ENCODE peak calls at places on chromosomes 12 and 14, in nine cellular contexts. One of them, this sample, is unnamed.

GRCh38 chr12:109770861-109771670 is 57.4 kb downstream of the FAM222A start:
- DNase-seq in ascending aorta: peak; percentile 46
- DNase-seq in left ventricle myocardium inferior: no peak
- DNase-seq in tibial artery: no peak
- DNase-seq in prostate gland: no peak
- DNase-seq in MM.1S: no peak
- DNase-seq in CD8-positive, alpha-beta T cell: no peak
- DNase-seq in Peyer's patch: peak; percentile 32
- DNase-seq in upper lobe of right lung: peak; percentile 47
- DNase-seq in this sample: no peak

GRCh38 chr14:100031506-100032281 is 33.5 kb upstream of the EVL start:
- DNase-seq in ascending aorta: peak; percentile 85
- DNase-seq in left ventricle myocardium inferior: no peak
- DNase-seq in tibial artery: peak; percentile 70
- DNase-seq in prostate gland: peak; percentile 60
- DNase-seq in MM.1S: no peak
- DNase-seq in CD8-positive, alpha-beta T cell: no peak
- DNase-seq in Peyer's patch: no peak
- DNase-seq in upper lobe of right lung: no peak
- DNase-seq in this sample: no peak

GRCh38 chr12:57755194-57755453 is 221 bp downstream of the MARCHF9 start:
- DNase-seq in ascending aorta: no peak
- DNase-seq in left ventricle myocardium inferior: no peak
- DNase-seq in tibial artery: no peak
- DNase-seq in prostate gland: no peak
- DNase-seq in MM.1S: no peak
- DNase-seq in CD8-positive, alpha-beta T cell: no peak
- DNase-seq in Peyer's patch: no peak
- DNase-seq in upper lobe of right lung: no peak
- DNase-seq in this sample: no peak

GRCh38 chr12:102755271-102755670 is 161.8 kb downstream of the PAH start:
- DNase-seq in ascending aorta: no peak
- DNase-seq in left ventricle myocardium inferior: no peak
- DNase-seq in tibial artery: no peak
- DNase-seq in prostate gland: no peak
- DNase-seq in MM.1S: no peak
- DNase-seq in CD8-positive, alpha-beta T cell: no peak
- DNase-seq in Peyer's patch: no peak
- DNase-seq in upper lobe of right lung: no peak
- DNase-seq in this sample: no peak

GRCh38 chr14:26605602-26606001 is 7.8 kb upstream of the NOVA1 start:
- DNase-seq in ascending aorta: no peak
- DNase-seq in left ventricle myocardium inferior: no peak
- DNase-seq in tibial artery: no peak
- DNase-seq in prostate gland: no peak
- DNase-seq in MM.1S: no peak
- DNase-seq in CD8-positive, alpha-beta T cell: no peak
- DNase-seq in Peyer's patch: no peak
- DNase-seq in upper lobe of right lung: no peak
- DNase-seq in this sample: no peak

GRCh38 chr14:71720978-71721624 is 211.1 kb upstream of the RGS6 start:
- DNase-seq in ascending aorta: no peak
- DNase-seq in left ventricle myocardium inferior: no peak
- DNase-seq in tibial artery: no peak
- DNase-seq in prostate gland: no peak
- DNase-seq in MM.1S: no peak
- DNase-seq in CD8-positive, alpha-beta T cell: no peak
- DNase-seq in Peyer's patch: no peak
- DNase-seq in upper lobe of right lung: no peak
- DNase-seq in this sample: no peak

GRCh38 chr12:101832030-101832429 is 1.3 kb upstream of the GNPTAB start:
- DNase-seq in ascending aorta: no peak
- DNase-seq in left ventricle myocardium inferior: no peak
- DNase-seq in tibial artery: no peak
- DNase-seq in prostate gland: no peak
- DNase-seq in MM.1S: no peak
- DNase-seq in CD8-positive, alpha-beta T cell: no peak
- DNase-seq in Peyer's patch: no peak
- DNase-seq in upper lobe of right lung: no peak
- DNase-seq in this sample: no peak

GRCh38 chr12:50185975-50186663 is 18.9 kb upstream of the CERS5 start:
- DNase-seq in ascending aorta: peak; percentile 67
- DNase-seq in left ventricle myocardium inferior: no peak
- DNase-seq in tibial artery: no peak
- DNase-seq in prostate gland: peak; percentile 45
- DNase-seq in MM.1S: no peak
- DNase-seq in CD8-positive, alpha-beta T cell: no peak
- DNase-seq in Peyer's patch: no peak
- DNase-seq in upper lobe of right lung: no peak
- DNase-seq in this sample: no peak

GRCh38 chr14:58467575-58467974 is 40.1 kb downstream of the KIAA0586 start:
- DNase-seq in ascending aorta: no peak
- DNase-seq in left ventricle myocardium inferior: no peak
- DNase-seq in tibial artery: no peak
- DNase-seq in prostate gland: no peak
- DNase-seq in MM.1S: no peak
- DNase-seq in CD8-positive, alpha-beta T cell: no peak
- DNase-seq in Peyer's patch: no peak
- DNase-seq in upper lobe of right lung: no peak
- DNase-seq in this sample: no peak

GRCh38 chr14:102088012-102088792 is 1.4 kb upstream of the HSP90AA1 start:
- DNase-seq in ascending aorta: peak; percentile 73
- DNase-seq in left ventricle myocardium inferior: peak; percentile 58
- DNase-seq in tibial artery: peak; percentile 54
- DNase-seq in prostate gland: peak; percentile 44
- DNase-seq in MM.1S: no peak
- DNase-seq in CD8-positive, alpha-beta T cell: peak; percentile 41
- DNase-seq in Peyer's patch: peak; percentile 59
- DNase-seq in upper lobe of right lung: peak; percentile 86
- DNase-seq in this sample: no peak

GRCh38 chr12:68746572-68747180 is 700 bp downstream of the SLC35E3 start:
- DNase-seq in ascending aorta: peak; percentile 79
- DNase-seq in left ventricle myocardium inferior: peak; percentile 40
- DNase-seq in tibial artery: peak; percentile 61
- DNase-seq in prostate gland: peak; percentile 42
- DNase-seq in MM.1S: peak; percentile 31
- DNase-seq in CD8-positive, alpha-beta T cell: peak; percentile 16
- DNase-seq in Peyer's patch: peak; percentile 71
- DNase-seq in upper lobe of right lung: peak; percentile 79
- DNase-seq in this sample: no peak

GRCh38 chr12:64625243-64626077 is 15.2 kb downstream of the RASSF3 start:
- DNase-seq in ascending aorta: peak; percentile 87
- DNase-seq in left ventricle myocardium inferior: peak; percentile 57
- DNase-seq in tibial artery: peak; percentile 79
- DNase-seq in prostate gland: peak; percentile 63
- DNase-seq in MM.1S: no peak
- DNase-seq in CD8-positive, alpha-beta T cell: peak; percentile 22
- DNase-seq in Peyer's patch: peak; percentile 52
- DNase-seq in upper lobe of right lung: peak; percentile 69
- DNase-seq in this sample: no peak

GRCh38 chr12:5171701-5172100 is 128.0 kb downstream of the KCNA5 start:
- DNase-seq in ascending aorta: no peak
- DNase-seq in left ventricle myocardium inferior: no peak
- DNase-seq in tibial artery: no peak
- DNase-seq in prostate gland: peak; percentile 34
- DNase-seq in MM.1S: peak; percentile 25
- DNase-seq in CD8-positive, alpha-beta T cell: no peak
- DNase-seq in Peyer's patch: no peak
- DNase-seq in upper lobe of right lung: no peak
- DNase-seq in this sample: no peak

GRCh38 chr14:51490205-51490604 is 161.5 kb upstream of the FRMD6 start:
- DNase-seq in ascending aorta: no peak
- DNase-seq in left ventricle myocardium inferior: no peak
- DNase-seq in tibial artery: no peak
- DNase-seq in prostate gland: no peak
- DNase-seq in MM.1S: no peak
- DNase-seq in CD8-positive, alpha-beta T cell: no peak
- DNase-seq in Peyer's patch: no peak
- DNase-seq in upper lobe of right lung: no peak
- DNase-seq in this sample: no peak

GRCh38 chr12:113333877-113334785 is 778 bp downstream of the SLC8B1 start:
- DNase-seq in ascending aorta: no peak
- DNase-seq in left ventricle myocardium inferior: peak; percentile 36
- DNase-seq in tibial artery: peak; percentile 33
- DNase-seq in prostate gland: no peak
- DNase-seq in MM.1S: peak; percentile 7
- DNase-seq in CD8-positive, alpha-beta T cell: peak; percentile 14
- DNase-seq in Peyer's patch: no peak
- DNase-seq in upper lobe of right lung: peak; percentile 73
- DNase-seq in this sample: no peak

GRCh38 chr12:2283910-2284309 is 231.1 kb downstream of the CACNA1C start:
- DNase-seq in ascending aorta: no peak
- DNase-seq in left ventricle myocardium inferior: no peak
- DNase-seq in tibial artery: peak; percentile 26
- DNase-seq in prostate gland: peak; percentile 24
- DNase-seq in MM.1S: no peak
- DNase-seq in CD8-positive, alpha-beta T cell: no peak
- DNase-seq in Peyer's patch: no peak
- DNase-seq in upper lobe of right lung: peak; percentile 63
- DNase-seq in this sample: no peak

GRCh38 chr14:89451229-89451628 is 34.2 kb upstream of the FOXN3 start:
- DNase-seq in ascending aorta: no peak
- DNase-seq in left ventricle myocardium inferior: no peak
- DNase-seq in tibial artery: no peak
- DNase-seq in prostate gland: no peak
- DNase-seq in MM.1S: no peak
- DNase-seq in CD8-positive, alpha-beta T cell: no peak
- DNase-seq in Peyer's patch: no peak
- DNase-seq in upper lobe of right lung: no peak
- DNase-seq in this sample: no peak

DNA sequence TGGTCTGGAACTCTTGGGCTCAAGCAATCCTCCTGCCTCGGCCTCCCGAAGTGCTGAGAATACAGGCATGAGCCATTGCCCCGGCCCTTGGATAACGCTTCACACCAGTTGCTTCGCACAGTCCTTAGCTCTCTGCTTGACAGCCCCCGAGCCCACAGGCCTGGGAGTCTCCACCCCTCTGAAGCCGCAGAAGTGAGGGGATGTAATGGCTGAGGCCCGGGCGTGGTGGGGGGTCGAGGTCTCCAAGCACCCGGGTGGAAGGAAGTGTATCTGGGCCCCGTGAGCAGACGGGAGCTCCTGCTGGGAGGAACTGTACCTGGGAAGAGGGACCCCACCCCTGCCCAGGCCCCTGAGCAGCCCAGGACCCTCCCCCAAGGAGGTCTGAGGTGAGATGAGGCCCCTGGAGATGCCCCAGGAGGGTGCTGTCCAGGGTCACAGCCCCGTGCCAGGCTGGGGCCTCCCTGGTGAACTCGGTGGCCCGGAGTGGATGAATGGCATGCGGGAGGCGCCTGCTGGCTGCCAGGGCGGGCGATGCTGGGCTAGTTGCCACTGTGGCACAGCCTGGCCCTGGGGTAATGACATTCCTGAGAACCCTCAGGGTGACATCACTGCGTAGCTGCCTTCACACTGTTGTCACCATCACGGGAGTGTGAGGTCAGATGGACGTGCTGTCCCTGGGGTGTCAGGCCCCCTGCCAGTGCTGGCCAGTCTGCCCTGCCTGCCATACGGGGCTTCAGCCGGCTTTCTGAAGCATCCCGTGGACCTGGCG is 48.9 kb downstream of the KIF26A start:
- DNase-seq in ascending aorta: no peak
- DNase-seq in left ventricle myocardium inferior: no peak
- DNase-seq in tibial artery: no peak
- DNase-seq in prostate gland: no peak
- DNase-seq in MM.1S: no peak
- DNase-seq in CD8-positive, alpha-beta T cell: no peak
- DNase-seq in Peyer's patch: no peak
- DNase-seq in upper lobe of right lung: no peak
- DNase-seq in this sample: no peak
- H3K9me3 ChIP-seq in ascending aorta: no peaks in the 10 kb centered on the region
- H3K9me3 ChIP-seq in left ventricle myocardium inferior: no peaks in the 10 kb centered on the region
- H3K9me3 ChIP-seq in tibial artery: no peaks in the 10 kb centered on the region
- H3K9me3 ChIP-seq in prostate gland: no peaks in the 10 kb centered on the region
- H3K9me3 ChIP-seq in MM.1S: no peaks in the 10 kb centered on the region
- H3K9me3 ChIP-seq in CD8-positive, alpha-beta T cell: no peaks in the 10 kb centered on the region
- H3K9me3 ChIP-seq in Peyer's patch: no peaks in the 10 kb centered on the region
- H3K9me3 ChIP-seq in upper lobe of right lung: no peaks in the 10 kb centered on the region
- H3K9me3 ChIP-seq in this sample: no peaks in the 10 kb centered on the region

GRCh38 chr14:50000215-50001145 is 107.6 kb downstream of the ARF6 start:
- DNase-seq in ascending aorta: peak; percentile 90
- DNase-seq in left ventricle myocardium inferior: peak; percentile 47
- DNase-seq in tibial artery: peak; percentile 74
- DNase-seq in prostate gland: peak; percentile 41
- DNase-seq in MM.1S: peak; percentile 73
- DNase-seq in CD8-positive, alpha-beta T cell: peak; percentile 71
- DNase-seq in Peyer's patch: peak; percentile 75
- DNase-seq in upper lobe of right lung: peak; percentile 81
- DNase-seq in this sample: no peak
- H3K4me1 ChIP-seq in ascending aorta: peaks cover 14% of the 10 kb centered on the region
- H3K4me1 ChIP-seq in left ventricle myocardium inferior: peaks cover 57% of the 10 kb centered on the region
- H3K4me1 ChIP-seq in tibial artery: no peaks in the 10 kb centered on the region
- H3K4me1 ChIP-seq in prostate gland: peaks cover 20% of the 10 kb centered on the region
- H3K4me1 ChIP-seq in MM.1S: peaks cover 39% of the 10 kb centered on the region
- H3K4me1 ChIP-seq in CD8-positive, alpha-beta T cell: peaks cover 58% of the 10 kb centered on the region
- H3K4me1 ChIP-seq in Peyer's patch: peaks cover 28% of the 10 kb centered on the region
- H3K4me1 ChIP-seq in upper lobe of right lung: peaks cover 45% of the 10 kb centered on the region
- H3K4me1 ChIP-seq in this sample: peaks cover 50% of the 10 kb centered on the region

GRCh38 chr12:3658327-3659163 is 94.4 kb downstream of the CRACR2A start:
- DNase-seq in ascending aorta: no peak
- DNase-seq in left ventricle myocardium inferior: no peak
- DNase-seq in tibial artery: no peak
- DNase-seq in prostate gland: no peak
- DNase-seq in MM.1S: no peak
- DNase-seq in CD8-positive, alpha-beta T cell: peak; percentile 32
- DNase-seq in Peyer's patch: no peak
- DNase-seq in upper lobe of right lung: no peak
- DNase-seq in this sample: no peak
- TF ChIP-seq CTCF in ascending aorta: no peak
- TF ChIP-seq CTCF in left ventricle myocardium inferior: peak; percentile 64
- TF ChIP-seq CTCF in tibial artery: no peak
- TF ChIP-seq CTCF in prostate gland: no peak
- TF ChIP-seq CTCF in MM.1S: peak; percentile 32
- TF ChIP-seq CTCF in CD8-positive, alpha-beta T cell: peak; percentile 38
- TF ChIP-seq CTCF in Peyer's patch: peak; percentile 50
- TF ChIP-seq CTCF in upper lobe of right lung: peak; percentile 46
- TF ChIP-seq CTCF in this sample: no peak

GRCh38 chr12:34287437-34287836 is 265.1 kb downstream of the ALG10 start:
- DNase-seq in ascending aorta: no peak
- DNase-seq in left ventricle myocardium inferior: no peak
- DNase-seq in tibial artery: no peak
- DNase-seq in prostate gland: no peak
- DNase-seq in MM.1S: no peak
- DNase-seq in CD8-positive, alpha-beta T cell: no peak
- DNase-seq in Peyer's patch: peak; percentile 30
- DNase-seq in upper lobe of right lung: no peak
- DNase-seq in this sample: no peak
- H3K9me3 ChIP-seq in ascending aorta: peaks cover 13% of the 10 kb centered on the region
- H3K9me3 ChIP-seq in left ventricle myocardium inferior: peaks cover 70% of the 10 kb centered on the region
- H3K9me3 ChIP-seq in tibial artery: peaks cover 37% of the 10 kb centered on the region
- H3K9me3 ChIP-seq in prostate gland: no peaks in the 10 kb centered on the region
- H3K9me3 ChIP-seq in MM.1S: no peaks in the 10 kb centered on the region
- H3K9me3 ChIP-seq in CD8-positive, alpha-beta T cell: peaks cover 5% of the 10 kb centered on the region
- H3K9me3 ChIP-seq in Peyer's patch: no peaks in the 10 kb centered on the region
- H3K9me3 ChIP-seq in upper lobe of right lung: no peaks in the 10 kb centered on the region
- H3K9me3 ChIP-seq in this sample: peaks cover 65% of the 10 kb centered on the region

GRCh38 chr14:68634346-68634745 is 158.5 kb downstream of the ZFP36L1 start:
- DNase-seq in ascending aorta: no peak
- DNase-seq in left ventricle myocardium inferior: no peak
- DNase-seq in tibial artery: no peak
- DNase-seq in prostate gland: no peak
- DNase-seq in MM.1S: no peak
- DNase-seq in CD8-positive, alpha-beta T cell: no peak
- DNase-seq in Peyer's patch: no peak
- DNase-seq in upper lobe of right lung: peak; percentile 21
- DNase-seq in this sample: no peak
- H3K4me1 ChIP-seq in ascending aorta: peaks cover 12% of the 10 kb centered on the region
- H3K4me1 ChIP-seq in left ventricle myocardium inferior: peaks cover 68% of the 10 kb centered on the region
- H3K4me1 ChIP-seq in tibial artery: no peaks in the 10 kb centered on the region
- H3K4me1 ChIP-seq in prostate gland: peaks cover 5% of the 10 kb centered on the region
- H3K4me1 ChIP-seq in MM.1S: no peaks in the 10 kb centered on the region
- H3K4me1 ChIP-seq in CD8-positive, alpha-beta T cell: peaks cover 23% of the 10 kb centered on the region
- H3K4me1 ChIP-seq in Peyer's patch: no peaks in the 10 kb centered on the region
- H3K4me1 ChIP-seq in upper lobe of right lung: peaks cover 38% of the 10 kb centered on the region
- H3K4me1 ChIP-seq in this sample: peaks cover 27% of the 10 kb centered on the region